ENCODE peak calls at places on chromosomes 2 and 18, in seven cellular contexts. One of them, this sample, is unnamed. For H3K9me3, the result is how much of the 10 kb centered on the place peaks cover.

GRCh38 chr18:10410472-10411300 is 43.7 kb upstream of the APCDD1 start:
- DNase-seq in upper lobe of left lung: no peak
- DNase-seq in adrenal gland: no peak
- DNase-seq in CD8-positive, alpha-beta memory T cell: no peak
- DNase-seq in A549: no peak
- DNase-seq in OCI-LY7: no peak
- DNase-seq in body of pancreas: peak
- DNase-seq in this sample: no peak

GRCh38 chr2:9972621-9973445 is 21.3 kb downstream of the GRHL1 start:
- DNase-seq in A549: no peak
- DNase-seq in adrenal gland: no peak
- DNase-seq in body of pancreas: peak
- DNase-seq in upper lobe of left lung: no peak
- DNase-seq in CD8-positive, alpha-beta memory T cell: no peak
- DNase-seq in OCI-LY7: no peak
- DNase-seq in this sample: no peak

GRCh38 chr2:120748310-120748709 is 12.6 kb downstream of the GLI2 start:
- DNase-seq in CD8-positive, alpha-beta memory T cell: no peak
- DNase-seq in OCI-LY7: no peak
- DNase-seq in adrenal gland: no peak
- DNase-seq in upper lobe of left lung: no peak
- DNase-seq in body of pancreas: no peak
- DNase-seq in A549: no peak
- DNase-seq in this sample: no peak

GRCh38 chr2:168246072-168246482 is 1.3 kb downstream of the STK39 start:
- DNase-seq in upper lobe of left lung: no peak
- DNase-seq in A549: no peak
- DNase-seq in body of pancreas: no peak
- DNase-seq in CD8-positive, alpha-beta memory T cell: no peak
- DNase-seq in OCI-LY7: no peak
- DNase-seq in adrenal gland: no peak
- DNase-seq in this sample: no peak

GRCh38 chr2:232013701-232014353 is 52.3 kb downstream of the DIS3L2 start:
- DNase-seq in upper lobe of left lung: no peak
- DNase-seq in OCI-LY7: no peak
- DNase-seq in A549: no peak
- DNase-seq in body of pancreas: no peak
- DNase-seq in adrenal gland: no peak
- DNase-seq in CD8-positive, alpha-beta memory T cell: no peak
- DNase-seq in this sample: peak

GRCh38 chr2:202542142-202542541 is 92.6 kb upstream of the FAM117B start:
- DNase-seq in adrenal gland: no peak
- DNase-seq in CD8-positive, alpha-beta memory T cell: no peak
- DNase-seq in OCI-LY7: no peak
- DNase-seq in upper lobe of left lung: no peak
- DNase-seq in body of pancreas: peak
- DNase-seq in A549: no peak
- DNase-seq in this sample: no peak

GRCh38 chr18:10386956-10387355 is 67.5 kb upstream of the APCDD1 start:
- DNase-seq in A549: no peak
- DNase-seq in OCI-LY7: no peak
- DNase-seq in CD8-positive, alpha-beta memory T cell: no peak
- DNase-seq in body of pancreas: no peak
- DNase-seq in adrenal gland: no peak
- DNase-seq in upper lobe of left lung: no peak
- DNase-seq in this sample: no peak

GRCh38 chr18:62578980-62579511 is 56.2 kb downstream of the ZCCHC2 start:
- DNase-seq in CD8-positive, alpha-beta memory T cell: no peak
- DNase-seq in adrenal gland: no peak
- DNase-seq in A549: no peak
- DNase-seq in upper lobe of left lung: no peak
- DNase-seq in body of pancreas: no peak
- DNase-seq in OCI-LY7: no peak
- DNase-seq in this sample: no peak

GRCh38 chr2:102892693-102893290 is 131.0 kb downstream of the TMEM182 start:
- DNase-seq in OCI-LY7: no peak
- DNase-seq in A549: no peak
- DNase-seq in upper lobe of left lung: no peak
- DNase-seq in body of pancreas: no peak
- DNase-seq in CD8-positive, alpha-beta memory T cell: no peak
- DNase-seq in adrenal gland: no peak
- DNase-seq in this sample: no peak

GRCh38 chr2:238097988-238098853 is 1.9 kb upstream of the ESPNL start:
- DNase-seq in upper lobe of left lung: peak
- DNase-seq in CD8-positive, alpha-beta memory T cell: peak
- DNase-seq in OCI-LY7: peak
- DNase-seq in adrenal gland: no peak
- DNase-seq in body of pancreas: peak
- DNase-seq in A549: peak
- DNase-seq in this sample: peak

GRCh38 chr18:52054301-52054700 is 285.7 kb upstream of the DCC start:
- DNase-seq in CD8-positive, alpha-beta memory T cell: no peak
- DNase-seq in OCI-LY7: no peak
- DNase-seq in body of pancreas: no peak
- DNase-seq in A549: no peak
- DNase-seq in adrenal gland: no peak
- DNase-seq in upper lobe of left lung: no peak
- DNase-seq in this sample: no peak

GRCh38 chr18:79581406-79581805 is 98.2 kb upstream of the CTDP1 start:
- DNase-seq in A549: no peak
- DNase-seq in CD8-positive, alpha-beta memory T cell: no peak
- DNase-seq in body of pancreas: no peak
- DNase-seq in upper lobe of left lung: no peak
- DNase-seq in OCI-LY7: no peak
- DNase-seq in adrenal gland: no peak
- DNase-seq in this sample: no peak

GRCh38 chr2:115484483-115484882 is 1042.0 kb downstream of the DPP10 start:
- DNase-seq in body of pancreas: no peak
- DNase-seq in A549: no peak
- DNase-seq in OCI-LY7: no peak
- DNase-seq in CD8-positive, alpha-beta memory T cell: no peak
- DNase-seq in adrenal gland: no peak
- DNase-seq in upper lobe of left lung: no peak
- DNase-seq in this sample: no peak

GRCh38 chr18:76379226-76380126 is 115.6 kb downstream of the ZNF516 start:
- DNase-seq in upper lobe of left lung: no peak
- DNase-seq in OCI-LY7: no peak
- DNase-seq in A549: no peak
- DNase-seq in body of pancreas: no peak
- DNase-seq in CD8-positive, alpha-beta memory T cell: no peak
- DNase-seq in adrenal gland: no peak
- DNase-seq in this sample: no peak

GRCh38 chr2:26364669-26365068 is 18.1 kb upstream of the ADGRF3 start:
- DNase-seq in CD8-positive, alpha-beta memory T cell: no peak
- DNase-seq in body of pancreas: no peak
- DNase-seq in adrenal gland: no peak
- DNase-seq in OCI-LY7: no peak
- DNase-seq in upper lobe of left lung: no peak
- DNase-seq in A549: no peak
- DNase-seq in this sample: no peak

GRCh38 chr2:78009289-78009688 is 487.1 kb upstream of the LRRTM4 start:
- DNase-seq in CD8-positive, alpha-beta memory T cell: no peak
- DNase-seq in upper lobe of left lung: no peak
- DNase-seq in adrenal gland: no peak
- DNase-seq in OCI-LY7: no peak
- DNase-seq in A549: no peak
- DNase-seq in body of pancreas: no peak
- DNase-seq in this sample: no peak

DNA sequence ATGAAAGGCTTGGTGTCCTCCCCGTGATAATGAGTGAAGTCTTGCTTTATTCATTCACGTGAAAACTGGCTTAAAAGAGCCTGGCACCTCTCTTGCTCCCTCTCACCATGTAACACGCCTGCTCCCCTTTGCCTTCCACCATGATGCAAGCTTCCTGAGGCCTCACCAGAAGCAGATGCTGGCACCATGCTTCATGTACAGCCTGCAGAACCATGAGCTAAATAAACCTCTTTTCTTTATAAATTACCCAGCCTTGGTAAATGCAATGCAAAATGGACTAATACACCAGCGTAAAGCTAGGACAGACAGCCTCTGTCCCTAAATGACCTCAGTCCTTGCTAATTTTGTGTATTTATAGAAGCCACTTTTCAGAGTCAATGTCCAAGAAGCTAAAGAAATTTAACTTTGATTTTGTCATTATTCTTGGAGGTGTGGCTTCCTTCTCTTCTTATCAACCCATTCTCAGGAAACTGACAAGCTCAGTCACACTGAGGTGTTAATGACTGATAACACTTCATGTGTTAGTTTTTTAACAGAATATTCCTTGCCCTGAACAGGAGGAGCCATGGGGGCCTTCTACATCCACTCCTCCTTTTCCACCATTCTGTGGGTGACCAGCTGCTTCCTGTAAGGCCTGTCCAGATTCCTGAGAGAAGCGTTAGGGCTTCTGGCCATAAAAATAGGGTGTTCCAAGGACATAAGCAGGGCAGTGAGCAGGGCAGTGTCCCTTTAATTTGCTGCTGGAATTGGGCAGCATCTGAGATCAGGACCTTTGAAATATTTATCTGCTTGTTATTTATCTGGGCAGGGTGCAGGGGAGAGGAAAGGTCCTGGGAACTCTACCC is 38.0 kb upstream of the EPAS1 start:
- DNase-seq in body of pancreas: no peak
- DNase-seq in A549: no peak
- DNase-seq in OCI-LY7: no peak
- DNase-seq in CD8-positive, alpha-beta memory T cell: no peak
- DNase-seq in upper lobe of left lung: no peak
- DNase-seq in adrenal gland: no peak
- DNase-seq in this sample: no peak
- H3K27ac ChIP-seq in body of pancreas: no peak
- H3K27ac ChIP-seq in A549: no peak
- H3K27ac ChIP-seq in OCI-LY7: no peak
- H3K27ac ChIP-seq in CD8-positive, alpha-beta memory T cell: no peak
- H3K27ac ChIP-seq in upper lobe of left lung: no peak
- H3K27ac ChIP-seq in adrenal gland: no peak
- H3K27ac ChIP-seq in this sample: no peak

GRCh38 chr18:61323951-61324350 is 9.3 kb upstream of the CDH20 start:
- DNase-seq in adrenal gland: no peak
- DNase-seq in upper lobe of left lung: no peak
- DNase-seq in OCI-LY7: no peak
- DNase-seq in A549: no peak
- DNase-seq in CD8-positive, alpha-beta memory T cell: no peak
- DNase-seq in body of pancreas: no peak
- DNase-seq in this sample: no peak

GRCh38 chr18:61326407-61326806 is 6.8 kb upstream of the CDH20 start:
- DNase-seq in OCI-LY7: no peak
- DNase-seq in CD8-positive, alpha-beta memory T cell: no peak
- DNase-seq in body of pancreas: no peak
- DNase-seq in adrenal gland: no peak
- DNase-seq in upper lobe of left lung: no peak
- DNase-seq in A549: no peak
- DNase-seq in this sample: no peak

DNA sequence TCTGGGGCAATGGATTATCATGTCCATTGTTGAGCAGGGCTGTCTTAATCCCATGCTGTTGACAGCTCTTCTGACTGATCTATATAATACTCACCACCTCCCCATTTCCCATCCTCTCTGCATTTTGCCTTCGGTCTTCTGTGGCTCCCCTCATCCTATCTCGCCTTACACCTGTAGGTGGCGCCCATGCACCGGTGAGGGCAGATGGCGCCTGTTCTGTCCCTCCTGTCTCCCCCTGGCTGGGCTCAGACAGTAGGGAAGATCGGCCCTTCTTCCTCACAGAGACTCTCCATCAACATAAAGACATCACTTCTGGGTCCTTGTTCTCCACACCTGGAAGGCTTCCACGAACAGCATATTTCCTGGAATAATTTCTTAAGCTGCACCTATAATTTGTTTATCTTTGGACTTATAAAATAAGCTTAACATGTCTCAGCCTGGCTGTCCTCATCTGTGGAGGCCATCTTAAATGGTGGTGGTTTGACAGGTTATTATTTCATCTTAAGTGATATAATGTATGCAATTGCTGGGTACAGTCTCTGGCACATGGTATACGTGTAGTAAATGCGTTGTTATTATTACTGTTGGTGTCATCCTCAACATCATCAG is 10.9 kb upstream of the CDH20 start:
- DNase-seq in body of pancreas: peak
- DNase-seq in OCI-LY7: peak
- DNase-seq in adrenal gland: peak
- DNase-seq in CD8-positive, alpha-beta memory T cell: no peak
- DNase-seq in upper lobe of left lung: peak
- DNase-seq in A549: peak
- DNase-seq in this sample: no peak
- H3K9me3 ChIP-seq in body of pancreas: under half
- H3K9me3 ChIP-seq in OCI-LY7: under half
- H3K9me3 ChIP-seq in adrenal gland: under half
- H3K9me3 ChIP-seq in CD8-positive, alpha-beta memory T cell: under half
- H3K9me3 ChIP-seq in upper lobe of left lung: under half
- H3K9me3 ChIP-seq in A549: under half
- H3K9me3 ChIP-seq in this sample: under half

DNA sequence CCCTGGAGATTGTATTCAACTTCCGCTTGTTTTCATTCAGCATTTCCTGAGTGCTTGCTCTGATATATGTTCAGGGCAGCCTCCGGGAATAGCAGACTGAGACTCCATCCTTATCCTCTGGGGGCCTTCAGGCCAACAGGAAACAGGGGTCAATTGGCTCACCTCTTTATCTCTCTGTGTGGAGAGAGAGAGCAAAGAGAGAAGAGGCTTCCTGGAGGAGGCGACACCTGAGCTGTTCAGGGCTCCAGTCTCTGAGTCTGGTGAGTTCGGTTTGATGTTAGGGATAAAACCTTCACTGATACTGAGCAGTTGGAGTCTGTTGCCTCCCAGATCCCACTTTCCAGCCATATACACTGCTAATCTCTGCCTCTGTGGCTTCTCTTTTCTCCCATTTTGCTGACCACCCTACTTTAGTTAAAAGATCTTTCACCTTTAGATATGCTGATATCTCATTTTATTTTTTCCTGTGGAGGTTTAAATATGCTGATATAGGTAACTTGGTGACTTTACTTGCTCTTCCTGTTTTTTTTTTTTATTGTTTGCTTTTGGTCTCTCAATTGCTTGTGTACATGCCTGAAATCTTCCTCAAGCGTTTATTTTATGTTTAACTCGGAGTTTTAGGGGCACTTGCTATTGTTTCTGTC is 56.9 kb downstream of the KCNS3 start:
- DNase-seq in OCI-LY7: no peak
- DNase-seq in adrenal gland: no peak
- DNase-seq in A549: no peak
- DNase-seq in upper lobe of left lung: no peak
- DNase-seq in CD8-positive, alpha-beta memory T cell: no peak
- DNase-seq in body of pancreas: no peak
- DNase-seq in this sample: no peak
- H3K27ac ChIP-seq in OCI-LY7: no peak
- H3K27ac ChIP-seq in adrenal gland: no peak
- H3K27ac ChIP-seq in A549: no peak
- H3K27ac ChIP-seq in upper lobe of left lung: no peak
- H3K27ac ChIP-seq in CD8-positive, alpha-beta memory T cell: no peak
- H3K27ac ChIP-seq in body of pancreas: no peak
- H3K27ac ChIP-seq in this sample: no peak

DNA sequence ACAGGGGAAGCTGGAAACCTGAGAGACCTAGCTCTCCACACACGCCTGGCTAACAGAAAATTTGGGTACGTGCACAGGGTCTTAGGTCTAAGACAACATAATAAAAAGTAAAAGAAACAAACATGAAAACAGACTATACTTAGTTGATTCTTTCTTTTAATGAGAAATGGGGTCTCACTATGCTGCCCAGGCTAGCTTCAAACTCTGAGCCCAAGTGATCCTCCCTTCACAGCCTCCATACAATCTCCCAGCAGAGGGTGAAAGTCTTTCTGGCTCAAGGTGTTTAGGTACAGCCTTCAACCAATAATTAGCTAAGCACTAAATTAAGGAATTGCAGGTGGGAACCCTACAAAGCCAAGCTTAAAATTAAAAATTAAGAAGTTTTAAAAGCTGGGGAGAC is 116.2 kb downstream of the MEMO1 start:
- DNase-seq in CD8-positive, alpha-beta memory T cell: no peak
- DNase-seq in OCI-LY7: no peak
- DNase-seq in adrenal gland: no peak
- DNase-seq in upper lobe of left lung: no peak
- DNase-seq in body of pancreas: no peak
- DNase-seq in A549: no peak
- DNase-seq in this sample: no peak
- H3K9me3 ChIP-seq in CD8-positive, alpha-beta memory T cell: under half
- H3K9me3 ChIP-seq in OCI-LY7: under half
- H3K9me3 ChIP-seq in adrenal gland: under half
- H3K9me3 ChIP-seq in upper lobe of left lung: under half
- H3K9me3 ChIP-seq in body of pancreas: under half
- H3K9me3 ChIP-seq in A549: under half
- H3K9me3 ChIP-seq in this sample: under half